ENCODE peak calls at places on chromosomes 6 and 20, in four cellular contexts. D is HCT116, O is H1, E is K562. S is an unnamed sample.

GRCh38 chr6:113903666-113904330 is 46.7 kb downstream of the MARCKS start:
- DNase-seq in D (no peak), O (no peak), E (no peak), S (no peak)

GRCh38 chr20:63641146-63641791 is 12.0 kb downstream of the STMN3 start:
- DNase-seq in D (no peak), O (no peak), E (no peak), S (no peak)

GRCh38 chr20:16020971-16021370 is 552.3 kb downstream of the KIF16B start:
- DNase-seq in D (no peak), O (no peak), E (no peak), S (no peak)

GRCh38 chr20:39897781-39898466 is 791.1 kb downstream of the MAFB start:
- DNase-seq in D (no peak), O (no peak), E (no peak), S (no peak)

GRCh38 chr6:158817298-158818007 is 1.7 kb downstream of the EZR start:
- DNase-seq in D (no peak), O (no peak), E (peak; percentile 95), S (no peak)

GRCh38 chr6:152127429-152128165 is 320.1 kb downstream of the ESR1 start:
- DNase-seq in D (no peak), O (no peak), E (no peak), S (no peak)

GRCh38 chr20:36447101-36447500 is 94.2 kb upstream of the MYL9 start:
- DNase-seq in D (no peak), O (peak; percentile 52), E (no peak), S (no peak)

GRCh38 chr20:60060593-60060992 is 102.4 kb downstream of the CDH26 start:
- DNase-seq in D (no peak), O (no peak), E (no peak), S (no peak)

GRCh38 chr20:58054082-58054481 is 174.4 kb downstream of the ANKRD60 start:
- DNase-seq in D (no peak), O (no peak), E (no peak), S (no peak)

GRCh38 chr6:154487367-154488275 is 22.9 kb downstream of the CNKSR3 start:
- DNase-seq in D (no peak), O (no peak), E (no peak), S (no peak)

GRCh38 chr20:18805881-18806280 is 7.7 kb upstream of the SCP2D1 start:
- DNase-seq in D (no peak), O (no peak), E (no peak), S (no peak)

GRCh38 chr6:29965873-29966601 is 23.7 kb downstream of the HLA-A start:
- DNase-seq in D (peak; percentile 91), O (no peak), E (peak; percentile 82), S (peak; percentile 84)

GRCh38 chr6:142478117-142478516 is 176.3 kb downstream of the ADGRG6 start:
- DNase-seq in D (peak; percentile 48), O (no peak), E (peak; percentile 38), S (no peak)

GRCh38 chr6:168447282-168447681 is 6.3 kb downstream of the SMOC2 start:
- DNase-seq in D (no peak), O (no peak), E (no peak), S (no peak)

GRCh38 chr6:151679081-151679480 is 128.4 kb upstream of the ESR1 start:
- DNase-seq in D (no peak), O (no peak), E (peak; percentile 22), S (peak; percentile 82)

GRCh38 chr20:62201173-62202082 is 18.6 kb downstream of the MTG2 start:
- DNase-seq in D (no peak), O (no peak), E (no peak), S (peak; percentile 49)

GRCh38 chr6:143335865-143336264 is 114.6 kb downstream of the ADAT2 start:
- DNase-seq in D (no peak), O (no peak), E (no peak), S (no peak)

GRCh38 chr6:98835149-98836024 is 1.0 kb downstream of the POU3F2 start:
- DNase-seq in D (no peak), O (peak; percentile 73), E (no peak), S (peak; percentile 77)

GRCh38 chr6:5713519-5713918 is 293.2 kb downstream of the NRN1 start:
- DNase-seq in D (no peak), O (no peak), E (no peak), S (no peak)

GRCh38 chr6:11631008-11631407 is 93.5 kb downstream of the TMEM170B start:
- DNase-seq in D (no peak), O (no peak), E (no peak), S (no peak)

GRCh38 chr6:156741287-156742073 is 35.7 kb upstream of the ARID1B start:
- DNase-seq in D (no peak), O (no peak), E (no peak), S (no peak)

GRCh38 chr20:17904027-17904426 is 64.6 kb downstream of the SNX5 start:
- DNase-seq in D (no peak), O (no peak), E (no peak), S (no peak)

DNA sequence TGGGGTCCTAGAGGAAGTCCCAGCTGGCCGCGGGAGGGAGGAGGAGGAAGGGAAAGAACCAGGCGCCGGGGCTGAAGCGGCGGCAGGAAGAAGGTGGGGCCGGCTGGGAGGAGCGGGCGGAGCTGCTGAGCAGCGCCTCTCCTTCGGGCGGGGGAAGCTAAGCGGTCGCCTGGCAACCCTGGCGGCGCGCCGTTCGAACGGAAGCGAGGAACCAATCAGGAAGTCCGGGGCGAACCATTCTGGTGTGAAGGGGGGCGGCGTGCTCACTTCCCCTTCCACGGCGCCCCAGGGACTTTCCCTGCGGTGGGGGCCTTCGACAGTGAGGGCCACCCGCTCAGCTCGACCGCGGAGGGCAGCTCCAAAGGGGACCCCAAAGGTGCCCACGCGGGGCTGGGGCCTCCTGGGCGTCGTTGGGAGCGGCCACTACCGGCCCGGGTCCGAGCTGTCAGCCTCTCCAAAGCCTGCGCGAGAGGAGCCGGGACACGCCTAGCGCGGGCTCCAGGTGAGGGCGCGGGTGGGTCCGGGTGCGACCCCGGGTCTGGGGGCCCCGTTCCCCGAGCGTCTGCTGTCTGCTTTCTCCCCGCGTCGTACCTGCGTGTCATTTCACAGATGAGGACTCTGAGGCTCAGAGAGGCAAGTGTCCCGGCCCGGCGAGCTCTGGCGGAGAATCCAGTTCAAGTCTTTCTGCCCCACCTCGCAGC is at the start of gene FAM110A:
- DNase-seq in D (peak; percentile 83), O (peak; percentile 93), E (peak; percentile 95), S (peak; percentile 98)
- TF ChIP-seq POLR2A in D (no peak), O (no peak), E (peak; percentile 66), S (no peak)

GRCh38 chr20:25044660-25045342 is 13.1 kb downstream of the ACSS1 start:
- DNase-seq in D (no peak), O (no peak), E (no peak), S (no peak)
- TF ChIP-seq POLR2AphosphoS5 in D (no peak), O (no peak), E (no peak), S (no peak)

DNA sequence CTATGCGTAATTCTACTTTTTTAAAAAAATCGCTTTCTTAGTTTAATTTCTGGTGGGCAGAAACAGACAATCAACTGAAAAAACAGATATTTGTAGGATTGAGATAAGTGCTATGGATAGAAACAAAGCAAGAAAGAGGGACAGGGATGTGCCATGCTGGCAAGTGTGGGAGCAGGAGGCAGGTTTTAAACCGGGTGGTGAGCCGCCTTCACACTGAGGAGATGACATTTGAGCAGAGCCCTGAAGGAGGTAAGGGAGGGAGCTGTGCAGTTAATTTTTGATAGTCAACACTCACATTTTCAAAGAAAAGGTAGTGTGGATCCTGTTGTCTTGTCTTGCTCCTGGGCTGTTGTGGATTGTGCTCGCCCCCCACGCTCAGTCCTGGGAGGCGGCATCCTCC is 46.8 kb upstream of the TMEM217 start:
- DNase-seq in D (no peak), O (no peak), E (no peak), S (no peak)
- H3K4me3 ChIP-seq in D (no peak overlapping the region), O (no peak overlapping the region), E (no peak overlapping the region), S (no peak overlapping the region)

GRCh38 chr6:89411269-89412070 is 603 bp downstream of the RRAGD start:
- DNase-seq in D (no peak), O (peak; percentile 78), E (no peak), S (peak; percentile 76)
- TF ChIP-seq POLR2A in D (no peak), O (no peak), E (no peak), S (no peak)

GRCh38 chr20:33653900-33654596 is 8.1 kb upstream of the C20orf144 start:
- DNase-seq in D (no peak), O (no peak), E (no peak), S (no peak)

GRCh38 chr20:33654680-33655161 is 7.4 kb upstream of the C20orf144 start:
- DNase-seq in D (no peak), O (no peak), E (no peak), S (no peak)

GRCh38 chr20:33651562-33652048 is 10.5 kb upstream of the C20orf144 start:
- DNase-seq in D (no peak), O (no peak), E (no peak), S (peak; percentile 57)

GRCh38 chr20:33655164-33655563 is 7.0 kb upstream of the C20orf144 start:
- DNase-seq in D (no peak), O (no peak), E (no peak), S (no peak)

DNA sequence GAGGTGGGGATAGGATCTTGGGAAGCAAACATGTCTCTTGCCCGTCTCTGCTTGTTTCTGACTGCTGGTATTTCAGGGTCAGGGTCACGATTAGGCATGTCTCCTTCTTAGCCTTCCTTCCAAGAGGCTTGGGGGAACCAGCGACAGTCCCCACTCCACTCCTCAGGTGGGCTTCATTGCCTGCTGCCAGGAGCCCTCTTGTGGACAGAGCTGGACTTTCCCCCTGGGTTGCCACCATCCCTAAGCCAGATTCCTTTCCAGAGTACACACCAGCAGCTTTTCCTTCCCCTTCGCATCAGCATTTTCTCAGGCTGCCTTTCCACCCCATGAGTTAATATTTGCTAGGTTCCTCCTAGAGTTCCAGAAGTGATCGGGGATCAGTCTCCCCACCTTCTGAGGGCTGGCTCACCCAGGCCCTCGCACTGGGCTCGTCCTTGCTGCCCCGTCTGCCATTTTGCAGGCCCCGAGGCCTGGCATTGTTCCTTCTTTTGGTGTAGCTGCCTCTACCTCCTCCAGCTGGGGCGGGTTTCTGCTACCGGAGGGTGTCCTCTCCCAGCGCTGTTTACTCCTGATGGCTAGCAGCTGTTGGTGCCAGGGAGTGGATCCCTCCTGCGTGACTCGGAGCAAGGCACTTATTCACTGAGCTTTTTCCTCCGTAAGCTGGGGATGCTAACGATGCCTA is 8.8 kb upstream of the C20orf144 start:
- DNase-seq in D (peak; percentile 35), O (peak; percentile 86), E (peak; percentile 77), S (peak; percentile 84)
- TF ChIP-seq POLR2AphosphoS5 in D (peak; percentile 38), O (peak; percentile 26), E (no peak), S (no peak)

GRCh38 chr20:3071266-3071609 is 182 bp upstream of the OXT start:
- DNase-seq in D (no peak), O (no peak), E (no peak), S (no peak)
- H3K4me3 ChIP-seq in D (no peak overlapping the region), O (no peak overlapping the region), E (no peak overlapping the region), S (peak overlapping the region; percentile 71)

DNA sequence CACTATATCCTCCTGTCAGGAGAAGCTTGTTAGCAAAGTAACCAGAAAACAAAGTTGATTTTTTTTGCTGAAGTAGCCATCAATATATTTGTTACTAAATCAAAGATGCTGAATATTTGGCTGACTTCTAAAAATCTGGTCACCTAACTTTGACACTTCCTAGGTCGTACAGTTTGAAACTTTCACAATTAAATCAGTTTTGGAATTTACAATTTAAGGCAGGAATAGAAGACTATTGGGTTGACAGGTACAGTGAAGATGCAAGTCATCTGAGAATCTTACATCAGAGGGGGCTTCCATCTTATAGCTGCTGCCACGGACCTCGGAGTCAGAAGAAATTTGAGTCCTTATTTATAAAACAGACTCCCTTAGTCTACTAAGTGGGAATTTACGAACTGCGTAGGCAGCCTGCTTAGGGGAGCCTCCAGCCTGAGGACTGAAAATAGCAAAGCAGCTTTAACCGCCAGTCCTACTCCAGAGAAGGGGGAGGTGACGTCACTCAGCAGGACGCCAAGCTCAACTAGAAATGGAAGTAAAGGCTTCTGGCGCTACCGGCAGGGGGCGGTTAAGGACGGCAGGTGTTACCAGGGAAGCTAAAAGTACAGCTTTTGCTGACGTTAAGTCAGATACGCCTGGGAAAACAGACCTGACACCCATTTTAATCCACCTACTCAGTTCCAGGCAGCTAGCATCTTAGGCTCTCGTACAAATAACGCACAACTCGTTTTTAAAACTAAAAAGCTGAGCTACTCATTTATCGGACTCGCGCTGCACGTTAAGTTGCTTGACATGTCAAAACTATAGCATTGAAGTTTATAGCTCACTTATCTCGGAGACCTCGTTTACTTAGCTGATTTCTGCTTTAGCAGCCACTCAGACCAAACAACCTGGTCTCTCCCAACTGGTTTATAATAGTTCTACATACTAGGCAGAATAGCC is 61.1 kb upstream of the HFE start:
- DNase-seq in D (peak; percentile 92), O (peak; percentile 90), E (peak; percentile 98), S (peak; percentile 96)
- TF ChIP-seq POLR2A in D (no peak), O (peak; percentile 91), E (no peak), S (no peak)

S was measured in suprapubic skin.